ENCODE peak calls at places on chromosomes 16 and 17, in six cellular contexts. E, R, O, I, H and N are unnamed samples.

GRCh38 chr16:4261557-4262172 is 11.2 kb downstream of the TFAP4 start:
- DNase-seq in E (peak; percentile 92), H (peak; percentile 40), O (peak; percentile 16), R (peak; percentile 51), I (peak; percentile 83), N (peak; percentile 89)

GRCh38 chr16:3579776-3580175 is 2.6 kb upstream of the NLRC3 start:
- DNase-seq in I (no peak), O (no peak), E (no peak), H (no peak), R (no peak), N (no peak)

GRCh38 chr17:61452301-61453290 is at the start of gene TBX4:
- DNase-seq in E (peak; percentile 76), I (no peak), O (no peak), R (no peak), H (peak; percentile 13), N (peak; percentile 15)

GRCh38 chr16:17515421-17516210 is 44.9 kb upstream of the XYLT1 start:
- DNase-seq in I (no peak), H (no peak), E (no peak), O (peak; percentile 89), R (no peak), N (peak; percentile 96)

GRCh38 chr16:67255553-67256030 is 6.8 kb downstream of the SLC9A5 start:
- DNase-seq in R (no peak), I (no peak), H (no peak), E (no peak), O (no peak), N (no peak)

GRCh38 chr17:31427684-31428083 is 36.2 kb downstream of the RAB11FIP4 start:
- DNase-seq in I (no peak), O (no peak), R (no peak), E (no peak), H (no peak), N (no peak)

GRCh38 chr16:79415983-79416641 is 184.4 kb downstream of the MAF start:
- DNase-seq in I (no peak), E (no peak), R (no peak), H (no peak), O (no peak), N (no peak)

GRCh38 chr17:20852541-20853370 is 190.1 kb downstream of the USP22 start:
- DNase-seq in I (peak; percentile 88), R (peak; percentile 46), H (peak; percentile 46), O (no peak), E (peak; percentile 85), N (peak; percentile 4)

GRCh38 chr17:17826942-17827785 is 9.6 kb downstream of the SREBF1 start:
- DNase-seq in R (no peak), E (no peak), I (no peak), O (no peak), H (no peak), N (no peak)

GRCh38 chr16:11655655-11656054 is 12.6 kb upstream of the SNN start:
- DNase-seq in O (no peak), R (no peak), I (no peak), H (no peak), E (no peak), N (no peak)

GRCh38 chr16:6125483-6126259 is 1028.1 kb upstream of the EEF2KMT start:
- DNase-seq in E (no peak), R (no peak), H (no peak), I (no peak), O (no peak), N (no peak)

GRCh38 chr17:17206149-17206912 is at the start of gene PLD6:
- DNase-seq in E (peak; percentile 47), I (no peak), R (no peak), H (no peak), O (peak; percentile 39), N (peak; percentile 65)

GRCh38 chr16:9008335-9009260 is 44.9 kb upstream of the USP7 start:
- DNase-seq in I (peak; percentile 86), R (peak; percentile 65), H (peak; percentile 68), O (peak; percentile 56), E (peak; percentile 89), N (peak; percentile 62)

GRCh38 chr16:73091199-73091598 is 43.3 kb upstream of the ZFHX3 start:
- DNase-seq in O (no peak), E (no peak), R (no peak), I (no peak), H (no peak), N (no peak)

GRCh38 chr16:55398683-55399230 is 74.8 kb downstream of the IRX6 start:
- DNase-seq in E (peak; percentile 31), O (no peak), H (no peak), I (peak; percentile 18), R (no peak), N (no peak)

GRCh38 chr16:12390644-12391043 is 413.0 kb downstream of the CPPED1 start:
- DNase-seq in O (peak; percentile 64), I (no peak), E (no peak), H (peak; percentile 16), R (no peak), N (no peak)

GRCh38 chr17:42937712-42938596 is 26.3 kb downstream of the AARSD1 start:
- DNase-seq in H (peak; percentile 69), O (peak; percentile 64), E (peak; percentile 85), R (peak; percentile 52), I (peak; percentile 81), N (peak; percentile 49)

GRCh38 chr16:48623304-48624016 is 13.5 kb upstream of the N4BP1 start:
- DNase-seq in O (peak; percentile 75), R (peak; percentile 76), E (peak; percentile 87), H (peak; percentile 87), I (peak; percentile 87), N (peak; percentile 80)

GRCh38 chr17:57982452-57983170 is 5.4 kb downstream of the VEZF1 start:
- DNase-seq in O (no peak), I (no peak), H (no peak), E (no peak), R (no peak), N (no peak)

DNA sequence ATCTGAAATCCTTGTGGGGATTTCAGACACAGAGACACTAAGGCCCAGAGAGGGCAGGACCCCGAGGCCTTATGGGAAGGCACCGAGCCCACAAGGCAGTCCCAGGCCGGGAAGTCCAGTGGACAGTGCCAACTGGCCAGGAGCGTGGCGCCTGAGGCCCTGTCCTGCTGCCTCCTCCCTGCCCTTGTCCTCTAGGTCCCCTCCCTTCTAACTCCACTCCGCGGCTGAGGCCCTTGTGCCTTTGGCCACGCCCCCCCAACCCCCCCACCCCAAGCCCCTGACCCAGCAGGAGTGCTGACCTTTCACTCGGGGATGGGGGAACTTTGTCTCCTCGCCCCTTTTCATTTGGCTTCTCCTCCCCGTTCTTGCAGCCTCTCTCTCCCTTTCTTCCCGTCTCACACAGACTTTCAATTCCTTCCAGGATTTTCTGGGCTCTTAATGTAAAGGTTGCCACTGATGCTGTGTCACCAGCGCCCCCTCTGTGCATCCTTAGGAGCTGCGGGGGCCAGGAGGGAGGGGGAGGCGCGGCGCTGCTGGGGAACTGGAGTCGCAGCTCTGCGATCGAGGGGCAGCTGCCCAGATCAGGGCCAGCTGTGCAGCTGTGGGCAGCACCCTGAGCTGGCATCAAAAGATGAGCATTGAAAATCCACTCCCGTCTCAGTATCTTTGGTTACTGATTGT is 29.1 kb downstream of the CRHR1 start:
- DNase-seq in H (peak; percentile 8), R (peak; percentile 75), E (peak; percentile 90), O (no peak), I (peak; percentile 84), N (no peak)
- H2BK5ac ChIP-seq in H (no peak overlapping the region), R (no peak overlapping the region), E (no peak overlapping the region), O (no peak overlapping the region), I (no peak overlapping the region), N (no peak overlapping the region)

DNA sequence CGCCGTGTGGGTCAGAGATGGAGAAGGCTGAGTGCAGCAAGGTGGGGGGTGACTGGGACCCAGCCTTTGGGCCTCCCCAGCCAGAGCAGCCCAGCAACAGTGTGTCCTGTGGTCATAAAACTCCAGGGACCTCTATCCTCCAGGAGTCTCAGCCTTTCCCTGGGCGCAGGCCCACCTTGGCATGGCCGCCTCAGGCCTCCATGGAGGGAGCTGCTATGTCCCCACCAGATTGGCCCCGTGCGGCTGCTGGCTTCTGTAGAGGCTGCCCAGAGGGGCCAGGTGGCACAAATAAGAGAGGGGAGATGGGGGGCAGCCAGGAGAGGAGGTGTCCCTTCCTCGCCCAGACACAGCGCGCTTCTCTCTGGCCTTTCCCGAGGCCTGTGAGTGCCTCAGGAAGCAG is 2.6 kb upstream of the SYNGR3 start:
- DNase-seq in O (no peak), I (no peak), R (no peak), E (no peak), H (no peak), N (no peak)
- H2BK5ac ChIP-seq in O (no peak overlapping the region), I (no peak overlapping the region), R (no peak overlapping the region), E (no peak overlapping the region), H (no peak overlapping the region), N (no peak overlapping the region)

DNA sequence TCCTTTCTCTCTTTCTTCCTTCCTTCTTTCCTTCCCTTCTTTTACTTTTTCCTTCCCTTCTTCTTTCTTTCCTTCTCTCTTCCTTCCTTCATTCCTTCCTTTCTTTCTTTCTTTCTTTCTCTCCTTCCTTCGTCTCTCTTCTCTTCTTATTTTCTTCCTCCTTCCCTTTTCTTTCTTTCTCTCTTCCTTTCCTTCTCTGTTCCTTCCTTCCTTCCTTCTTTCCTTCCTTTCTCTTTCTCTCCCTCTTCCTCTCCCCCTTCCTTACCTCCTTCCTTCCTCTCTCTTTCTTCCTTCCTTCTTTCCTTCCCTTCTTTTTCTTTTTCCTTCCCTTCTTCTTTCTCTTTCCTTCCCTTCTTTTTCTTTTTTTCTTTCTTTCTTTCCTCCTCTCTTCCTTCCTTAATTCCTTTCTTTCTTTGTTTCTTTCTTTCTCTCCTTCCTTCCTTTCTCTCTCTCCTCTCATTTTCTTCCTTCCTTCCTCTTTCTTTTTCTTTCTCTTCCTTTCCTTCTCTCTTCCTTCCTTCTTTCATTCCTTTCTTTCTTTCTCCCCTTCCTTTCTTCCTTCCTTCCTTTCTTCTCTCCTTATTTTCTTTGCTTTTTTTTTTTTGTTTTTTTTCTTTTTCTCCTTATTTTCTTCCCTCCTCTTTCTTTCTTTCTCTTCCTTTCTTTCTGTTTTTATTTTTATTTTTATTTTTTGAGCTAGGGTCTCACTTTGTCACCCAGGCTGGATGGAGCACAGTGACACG is 22.8 kb downstream of the GPR142 start:
- DNase-seq in H (no peak), O (no peak), I (no peak), R (no peak), E (no peak), N (no peak)
- H2BK5ac ChIP-seq in H (no peak overlapping the region), O (no peak overlapping the region), I (no peak overlapping the region), R (no peak overlapping the region), E (no peak overlapping the region), N (no peak overlapping the region)

GRCh38 chr17:3903051-3903825 is 10.4 kb upstream of the CAMKK1 start:
- DNase-seq in E (no peak), O (no peak), I (no peak), R (no peak), H (no peak), N (no peak)

GRCh38 chr17:3904486-3904885 is 11.6 kb upstream of the CAMKK1 start:
- DNase-seq in H (no peak), I (no peak), E (no peak), R (no peak), O (no peak), N (no peak)

GRCh38 chr17:3905017-3905486 is 11.2 kb downstream of the P2RX1 start:
- DNase-seq in E (no peak), O (no peak), I (no peak), R (no peak), H (no peak), N (no peak)

GRCh38 chr17:3906881-3907280 is 9.4 kb downstream of the P2RX1 start:
- DNase-seq in O (no peak), R (no peak), H (no peak), E (no peak), I (no peak), N (no peak)

DNA sequence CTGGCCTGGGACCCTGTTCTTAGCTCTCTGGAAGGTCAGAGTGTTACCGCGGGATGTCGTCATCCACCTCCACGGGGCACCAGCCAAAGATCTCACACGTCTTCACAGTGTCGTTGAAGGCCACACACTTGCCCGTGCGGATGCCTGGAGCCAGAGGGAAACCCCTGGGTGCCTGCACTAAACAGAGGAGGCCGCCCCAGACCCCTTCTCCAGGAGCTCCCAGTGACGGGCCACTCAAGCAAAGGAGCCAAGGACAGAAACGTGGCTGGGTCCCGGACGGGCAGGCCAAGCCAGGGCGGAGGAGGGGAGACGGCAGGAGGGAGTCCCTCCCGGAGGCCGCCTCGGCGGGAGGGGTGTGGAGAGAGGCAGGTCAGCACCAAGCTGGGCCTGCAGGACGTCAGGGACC is 11.0 kb upstream of the CAMKK1 start:
- DNase-seq in I (peak; percentile 44), H (no peak), O (no peak), E (no peak), R (no peak), N (no peak)
- H2BK5ac ChIP-seq in I (no peak overlapping the region), H (no peak overlapping the region), O (no peak overlapping the region), E (no peak overlapping the region), R (no peak overlapping the region), N (no peak overlapping the region)